ENCODE peak calls at places on chromosomes 11 and 22, in eight cellular contexts. One of them, this sample, is unnamed.

GRCh38 chr22:36762687-36763260 is 13.1 kb downstream of the IFT27 start:
- DNase-seq in mesendoderm: no peak
- DNase-seq in keratinocyte: no peak
- DNase-seq in CD8-positive, alpha-beta memory T cell: no peak
- DNase-seq in neural progenitor cell: no peak
- DNase-seq in fibroblast of lung: peak
- DNase-seq in tibial nerve: no peak
- DNase-seq in K562: no peak
- DNase-seq in this sample: no peak

GRCh38 chr11:89161949-89162348 is 15.7 kb upstream of the TYR start:
- DNase-seq in mesendoderm: no peak
- DNase-seq in keratinocyte: no peak
- DNase-seq in CD8-positive, alpha-beta memory T cell: no peak
- DNase-seq in neural progenitor cell: no peak
- DNase-seq in fibroblast of lung: no peak
- DNase-seq in tibial nerve: no peak
- DNase-seq in K562: no peak
- DNase-seq in this sample: no peak

GRCh38 chr11:125871391-125872137 is 15.9 kb upstream of the HYLS1 start:
- DNase-seq in mesendoderm: peak
- DNase-seq in keratinocyte: no peak
- DNase-seq in CD8-positive, alpha-beta memory T cell: no peak
- DNase-seq in neural progenitor cell: peak
- DNase-seq in fibroblast of lung: peak
- DNase-seq in tibial nerve: no peak
- DNase-seq in K562: peak
- DNase-seq in this sample: no peak

GRCh38 chr11:23494981-23495380 is 634.7 kb upstream of the CCDC179 start:
- DNase-seq in mesendoderm: no peak
- DNase-seq in keratinocyte: no peak
- DNase-seq in CD8-positive, alpha-beta memory T cell: no peak
- DNase-seq in neural progenitor cell: no peak
- DNase-seq in fibroblast of lung: no peak
- DNase-seq in tibial nerve: no peak
- DNase-seq in K562: no peak
- DNase-seq in this sample: no peak

GRCh38 chr11:107370390-107370789 is 87.2 kb downstream of the CWF19L2 start:
- DNase-seq in mesendoderm: no peak
- DNase-seq in keratinocyte: no peak
- DNase-seq in CD8-positive, alpha-beta memory T cell: no peak
- DNase-seq in neural progenitor cell: no peak
- DNase-seq in fibroblast of lung: peak
- DNase-seq in tibial nerve: no peak
- DNase-seq in K562: no peak
- DNase-seq in this sample: no peak

GRCh38 chr11:33655842-33656600 is 44.6 kb downstream of the C11orf91 start:
- DNase-seq in mesendoderm: no peak
- DNase-seq in keratinocyte: no peak
- DNase-seq in CD8-positive, alpha-beta memory T cell: no peak
- DNase-seq in neural progenitor cell: no peak
- DNase-seq in fibroblast of lung: no peak
- DNase-seq in tibial nerve: no peak
- DNase-seq in K562: no peak
- DNase-seq in this sample: no peak

GRCh38 chr11:57818812-57819211 is 57.2 kb downstream of the CTNND1 start:
- DNase-seq in mesendoderm: no peak
- DNase-seq in keratinocyte: no peak
- DNase-seq in CD8-positive, alpha-beta memory T cell: no peak
- DNase-seq in neural progenitor cell: no peak
- DNase-seq in fibroblast of lung: no peak
- DNase-seq in tibial nerve: no peak
- DNase-seq in K562: no peak
- DNase-seq in this sample: no peak

GRCh38 chr22:48517039-48518030 is 1310.3 kb downstream of the BRD1 start:
- DNase-seq in mesendoderm: no peak
- DNase-seq in keratinocyte: no peak
- DNase-seq in CD8-positive, alpha-beta memory T cell: no peak
- DNase-seq in neural progenitor cell: peak
- DNase-seq in fibroblast of lung: no peak
- DNase-seq in tibial nerve: peak
- DNase-seq in K562: no peak
- DNase-seq in this sample: no peak

GRCh38 chr11:22659783-22660182 is 6.6 kb upstream of the GAS2 start:
- DNase-seq in mesendoderm: no peak
- DNase-seq in keratinocyte: no peak
- DNase-seq in CD8-positive, alpha-beta memory T cell: no peak
- DNase-seq in neural progenitor cell: no peak
- DNase-seq in fibroblast of lung: no peak
- DNase-seq in tibial nerve: no peak
- DNase-seq in K562: no peak
- DNase-seq in this sample: no peak

GRCh38 chr11:66638177-66639065 is at the start of gene RBM4:
- DNase-seq in mesendoderm: peak
- DNase-seq in keratinocyte: peak
- DNase-seq in CD8-positive, alpha-beta memory T cell: peak
- DNase-seq in neural progenitor cell: peak
- DNase-seq in fibroblast of lung: peak
- DNase-seq in tibial nerve: peak
- DNase-seq in K562: peak
- DNase-seq in this sample: peak

GRCh38 chr11:131365601-131366000 is 4.8 kb upstream of the NTM start:
- DNase-seq in mesendoderm: no peak
- DNase-seq in keratinocyte: no peak
- DNase-seq in CD8-positive, alpha-beta memory T cell: no peak
- DNase-seq in neural progenitor cell: no peak
- DNase-seq in fibroblast of lung: no peak
- DNase-seq in tibial nerve: no peak
- DNase-seq in K562: no peak
- DNase-seq in this sample: no peak

GRCh38 chr11:58573451-58574104 is 2.1 kb downstream of the LPXN start:
- DNase-seq in mesendoderm: no peak
- DNase-seq in keratinocyte: no peak
- DNase-seq in CD8-positive, alpha-beta memory T cell: peak
- DNase-seq in neural progenitor cell: no peak
- DNase-seq in fibroblast of lung: peak
- DNase-seq in tibial nerve: peak
- DNase-seq in K562: peak
- DNase-seq in this sample: peak

GRCh38 chr11:2519879-2520735 is 75.3 kb downstream of the KCNQ1 start:
- DNase-seq in mesendoderm: no peak
- DNase-seq in keratinocyte: no peak
- DNase-seq in CD8-positive, alpha-beta memory T cell: no peak
- DNase-seq in neural progenitor cell: peak
- DNase-seq in fibroblast of lung: no peak
- DNase-seq in tibial nerve: no peak
- DNase-seq in K562: no peak
- DNase-seq in this sample: no peak

GRCh38 chr11:111566324-111566723 is 25.8 kb downstream of the LAYN start:
- DNase-seq in mesendoderm: peak
- DNase-seq in keratinocyte: no peak
- DNase-seq in CD8-positive, alpha-beta memory T cell: no peak
- DNase-seq in neural progenitor cell: no peak
- DNase-seq in fibroblast of lung: no peak
- DNase-seq in tibial nerve: no peak
- DNase-seq in K562: no peak
- DNase-seq in this sample: no peak

GRCh38 chr11:105767945-105768344 is 158.1 kb downstream of the GRIA4 start:
- DNase-seq in mesendoderm: no peak
- DNase-seq in keratinocyte: no peak
- DNase-seq in CD8-positive, alpha-beta memory T cell: no peak
- DNase-seq in neural progenitor cell: no peak
- DNase-seq in fibroblast of lung: no peak
- DNase-seq in tibial nerve: no peak
- DNase-seq in K562: no peak
- DNase-seq in this sample: no peak

GRCh38 chr22:43860126-43860525 is 2.2 kb downstream of the SULT4A1 start:
- DNase-seq in mesendoderm: no peak
- DNase-seq in keratinocyte: no peak
- DNase-seq in CD8-positive, alpha-beta memory T cell: no peak
- DNase-seq in neural progenitor cell: no peak
- DNase-seq in fibroblast of lung: no peak
- DNase-seq in tibial nerve: no peak
- DNase-seq in K562: no peak
- DNase-seq in this sample: no peak

DNA sequence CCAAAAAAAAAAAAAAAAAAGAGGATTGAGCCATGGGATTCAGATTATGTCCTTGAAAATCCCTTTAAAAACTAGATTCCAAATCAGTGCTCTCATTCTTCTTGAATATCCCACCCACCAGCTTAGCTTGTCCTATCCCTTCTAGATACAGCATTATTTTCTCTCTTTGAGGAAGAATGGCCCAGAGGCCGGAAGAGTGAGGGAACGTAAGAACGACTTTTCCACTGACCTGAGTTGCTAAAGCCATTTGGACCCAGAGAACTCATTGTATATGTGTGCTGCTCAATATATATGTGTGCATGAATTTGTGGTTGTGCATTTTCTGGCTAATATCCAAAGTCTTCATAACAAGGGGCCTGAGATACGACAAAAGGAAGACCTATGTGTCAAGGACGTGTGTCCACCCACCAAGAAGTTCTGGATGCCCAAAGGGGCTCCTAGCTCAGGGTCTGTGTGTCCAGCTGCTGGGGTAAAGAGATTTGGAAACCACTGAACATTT is 35.0 kb upstream of the CREB3L1 start:
- DNase-seq in mesendoderm: no peak
- DNase-seq in keratinocyte: no peak
- DNase-seq in CD8-positive, alpha-beta memory T cell: no peak
- DNase-seq in neural progenitor cell: no peak
- DNase-seq in fibroblast of lung: no peak
- DNase-seq in tibial nerve: no peak
- DNase-seq in K562: no peak
- DNase-seq in this sample: no peak
- H3K4me3 ChIP-seq in mesendoderm: no peak
- H3K4me3 ChIP-seq in keratinocyte: peak
- H3K4me3 ChIP-seq in CD8-positive, alpha-beta memory T cell: peak
- H3K4me3 ChIP-seq in neural progenitor cell: peak
- H3K4me3 ChIP-seq in fibroblast of lung: peak
- H3K4me3 ChIP-seq in tibial nerve: peak
- H3K4me3 ChIP-seq in K562: peak
- H3K4me3 ChIP-seq in this sample: no peak

GRCh38 chr11:62689421-62690183 is at the start of gene LRRN4CL:
- DNase-seq in mesendoderm: no peak
- DNase-seq in keratinocyte: no peak
- DNase-seq in CD8-positive, alpha-beta memory T cell: no peak
- DNase-seq in neural progenitor cell: no peak
- DNase-seq in fibroblast of lung: peak
- DNase-seq in tibial nerve: peak
- DNase-seq in K562: no peak
- DNase-seq in this sample: no peak
- H3K27ac ChIP-seq in mesendoderm: no peak
- H3K27ac ChIP-seq in keratinocyte: peak
- H3K27ac ChIP-seq in CD8-positive, alpha-beta memory T cell: no peak
- H3K27ac ChIP-seq in neural progenitor cell: peak
- H3K27ac ChIP-seq in fibroblast of lung: peak
- H3K27ac ChIP-seq in tibial nerve: no peak
- H3K27ac ChIP-seq in K562: no peak
- H3K27ac ChIP-seq in this sample: no peak

GRCh38 chr11:44097821-44098220 is 2.3 kb downstream of the EXT2 start:
- DNase-seq in mesendoderm: no peak
- DNase-seq in keratinocyte: peak
- DNase-seq in CD8-positive, alpha-beta memory T cell: no peak
- DNase-seq in neural progenitor cell: no peak
- DNase-seq in fibroblast of lung: no peak
- DNase-seq in tibial nerve: no peak
- DNase-seq in K562: no peak
- DNase-seq in this sample: no peak

GRCh38 chr11:44101098-44101497 is 5.6 kb downstream of the EXT2 start:
- DNase-seq in mesendoderm: no peak
- DNase-seq in keratinocyte: no peak
- DNase-seq in CD8-positive, alpha-beta memory T cell: no peak
- DNase-seq in neural progenitor cell: no peak
- DNase-seq in fibroblast of lung: no peak
- DNase-seq in tibial nerve: no peak
- DNase-seq in K562: no peak
- DNase-seq in this sample: no peak

GRCh38 chr11:44095506-44096359 is at the start of gene EXT2:
- DNase-seq in mesendoderm: peak
- DNase-seq in keratinocyte: no peak
- DNase-seq in CD8-positive, alpha-beta memory T cell: peak
- DNase-seq in neural progenitor cell: peak
- DNase-seq in fibroblast of lung: peak
- DNase-seq in tibial nerve: peak
- DNase-seq in K562: peak
- DNase-seq in this sample: peak

GRCh38 chr11:44094260-44094868 is 1.1 kb upstream of the EXT2 start:
- DNase-seq in mesendoderm: peak
- DNase-seq in keratinocyte: peak
- DNase-seq in CD8-positive, alpha-beta memory T cell: peak
- DNase-seq in neural progenitor cell: peak
- DNase-seq in fibroblast of lung: peak
- DNase-seq in tibial nerve: peak
- DNase-seq in K562: peak
- DNase-seq in this sample: peak

GRCh38 chr11:44096360-44097188 is 1.1 kb downstream of the EXT2 start:
- DNase-seq in mesendoderm: no peak
- DNase-seq in keratinocyte: peak
- DNase-seq in CD8-positive, alpha-beta memory T cell: no peak
- DNase-seq in neural progenitor cell: no peak
- DNase-seq in fibroblast of lung: no peak
- DNase-seq in tibial nerve: no peak
- DNase-seq in K562: no peak
- DNase-seq in this sample: no peak
- H3K4me3 ChIP-seq in mesendoderm: peak
- H3K4me3 ChIP-seq in keratinocyte: peak
- H3K4me3 ChIP-seq in CD8-positive, alpha-beta memory T cell: peak
- H3K4me3 ChIP-seq in neural progenitor cell: peak
- H3K4me3 ChIP-seq in fibroblast of lung: peak
- H3K4me3 ChIP-seq in tibial nerve: peak
- H3K4me3 ChIP-seq in K562: peak
- H3K4me3 ChIP-seq in this sample: peak

GRCh38 chr11:122879785-122880184 is 2.8 kb upstream of the JHY start:
- DNase-seq in mesendoderm: peak
- DNase-seq in keratinocyte: no peak
- DNase-seq in CD8-positive, alpha-beta memory T cell: no peak
- DNase-seq in neural progenitor cell: peak
- DNase-seq in fibroblast of lung: no peak
- DNase-seq in tibial nerve: no peak
- DNase-seq in K562: no peak
- DNase-seq in this sample: no peak

GRCh38 chr11:122877732-122878131 is 4.8 kb upstream of the JHY start:
- DNase-seq in mesendoderm: no peak
- DNase-seq in keratinocyte: no peak
- DNase-seq in CD8-positive, alpha-beta memory T cell: no peak
- DNase-seq in neural progenitor cell: no peak
- DNase-seq in fibroblast of lung: no peak
- DNase-seq in tibial nerve: no peak
- DNase-seq in K562: no peak
- DNase-seq in this sample: no peak

GRCh38 chr11:122883682-122883981 is 1.1 kb downstream of the JHY start:
- DNase-seq in mesendoderm: no peak
- DNase-seq in keratinocyte: no peak
- DNase-seq in CD8-positive, alpha-beta memory T cell: no peak
- DNase-seq in neural progenitor cell: no peak
- DNase-seq in fibroblast of lung: peak
- DNase-seq in tibial nerve: no peak
- DNase-seq in K562: no peak
- DNase-seq in this sample: no peak

GRCh38 chr11:122882809-122883681 is 486 bp downstream of the JHY start:
- DNase-seq in mesendoderm: peak
- DNase-seq in keratinocyte: no peak
- DNase-seq in CD8-positive, alpha-beta memory T cell: peak
- DNase-seq in neural progenitor cell: peak
- DNase-seq in fibroblast of lung: no peak
- DNase-seq in tibial nerve: peak
- DNase-seq in K562: peak
- DNase-seq in this sample: peak

GRCh38 chr11:122882189-122882808 is at the start of gene JHY:
- DNase-seq in mesendoderm: no peak
- DNase-seq in keratinocyte: no peak
- DNase-seq in CD8-positive, alpha-beta memory T cell: no peak
- DNase-seq in neural progenitor cell: no peak
- DNase-seq in fibroblast of lung: no peak
- DNase-seq in tibial nerve: peak
- DNase-seq in K562: no peak
- DNase-seq in this sample: no peak
- H3K27ac ChIP-seq in mesendoderm: peak
- H3K27ac ChIP-seq in keratinocyte: peak
- H3K27ac ChIP-seq in CD8-positive, alpha-beta memory T cell: peak
- H3K27ac ChIP-seq in neural progenitor cell: no peak
- H3K27ac ChIP-seq in fibroblast of lung: peak
- H3K27ac ChIP-seq in tibial nerve: peak
- H3K27ac ChIP-seq in K562: no peak
- H3K27ac ChIP-seq in this sample: peak

This sample was measured in effector memory CD4-positive, alpha-beta T cell.